ENCODE peak calls at places on chromosomes 2 and 18, in seven cellular contexts. W is HepG2, G is K562, I is H1, C is GM12892, P is GM12878, X is SK-N-SH. J is an unnamed sample.

GRCh38 chr2:85445316-85446295 is 27.1 kb downstream of the SH2D6 start:
- DNase-seq in C (no peak), X (peak; percentile 73), I (no peak), P (no peak), G (no peak), W (no peak), J (no peak)

GRCh38 chr2:150494234-150494913 is 6.9 kb upstream of the RND3 start:
- DNase-seq in X (no peak), I (no peak), G (no peak), C (no peak), W (no peak), P (no peak), J (no peak)

GRCh38 chr2:100647709-100648108 is 84.9 kb downstream of the PDCL3 start:
- DNase-seq in I (no peak), W (no peak), G (peak; percentile 22), C (no peak), P (no peak), X (no peak), J (no peak)

GRCh38 chr2:810397-810796 is 133.2 kb upstream of the TMEM18 start:
- DNase-seq in G (peak; percentile 57), I (no peak), P (no peak), W (no peak), C (no peak), X (no peak), J (no peak)

GRCh38 chr2:44844651-44845270 is 96.7 kb upstream of the SIX3 start:
- DNase-seq in G (no peak), I (no peak), W (no peak), X (no peak), P (no peak), C (no peak), J (no peak)

GRCh38 chr2:54081574-54081973 is 33.8 kb upstream of the ACYP2 start:
- DNase-seq in G (peak; percentile 78), I (no peak), P (peak; percentile 87), C (no peak), W (no peak), X (no peak), J (peak; percentile 28)

GRCh38 chr2:215888680-215889079 is 124.7 kb downstream of the MREG start:
- DNase-seq in P (no peak), W (no peak), G (no peak), I (no peak), C (no peak), X (no peak), J (no peak)

GRCh38 chr2:218435003-218435982 is 16.4 kb downstream of the VIL1 start:
- DNase-seq in X (no peak), W (no peak), P (no peak), G (no peak), I (no peak), C (no peak), J (no peak)

GRCh38 chr2:36698978-36699377 is 2.5 kb downstream of the VIT start:
- DNase-seq in G (no peak), P (no peak), W (no peak), X (no peak), C (no peak), I (no peak), J (no peak)

GRCh38 chr2:179263460-179264237 is 983 bp downstream of the SESTD1 start:
- DNase-seq in W (peak; percentile 72), I (peak; percentile 59), G (peak; percentile 38), C (peak; percentile 27), X (peak; percentile 75), P (no peak), J (no peak)

GRCh38 chr2:53104263-53104662 is 663.3 kb upstream of the CHAC2 start:
- DNase-seq in P (no peak), X (no peak), G (no peak), W (peak; percentile 90), I (no peak), C (no peak), J (no peak)

GRCh38 chr2:172431428-172431827 is 4.0 kb downstream of the ITGA6 start:
- DNase-seq in W (no peak), I (no peak), G (no peak), C (no peak), X (no peak), P (no peak), J (no peak)

GRCh38 chr2:187976667-187977333 is 314.9 kb upstream of the GULP1 start:
- DNase-seq in W (no peak), X (no peak), P (no peak), C (no peak), G (no peak), I (no peak), J (no peak)

GRCh38 chr2:37366773-37367172 is 22.3 kb downstream of the QPCT start:
- DNase-seq in W (no peak), C (no peak), X (no peak), G (no peak), I (peak; percentile 27), P (no peak), J (no peak)

GRCh38 chr2:149597050-149598013 is 9.8 kb upstream of the MMADHC start:
- DNase-seq in P (peak; percentile 57), C (no peak), W (peak; percentile 57), I (no peak), X (peak; percentile 50), G (peak; percentile 70), J (peak; percentile 8)

GRCh38 chr2:172607379-172607928 is 51.6 kb downstream of the PDK1 start:
- DNase-seq in W (no peak), X (no peak), I (no peak), P (no peak), G (no peak), C (no peak), J (no peak)

GRCh38 chr18:35463050-35463449 is 34.7 kb downstream of the INO80C start:
- DNase-seq in I (no peak), G (peak; percentile 45), P (no peak), C (no peak), W (no peak), X (peak; percentile 40), J (no peak)

GRCh38 chr2:83826601-83827000 is 632.5 kb downstream of the SUCLG1 start:
- DNase-seq in P (no peak), G (no peak), W (no peak), C (no peak), X (no peak), I (no peak), J (no peak)

GRCh38 chr2:56127773-56128170 is 56.0 kb upstream of the CCDC85A start:
- DNase-seq in W (no peak), C (no peak), P (no peak), I (no peak), X (no peak), G (no peak), J (no peak)

GRCh38 chr2:37616674-37616999 is 54.8 kb downstream of the CDC42EP3 start:
- DNase-seq in X (no peak), C (no peak), P (no peak), G (peak; percentile 41), W (no peak), I (no peak), J (no peak)

GRCh38 chr2:169073211-169073971 is 4.0 kb downstream of the DHRS9 start:
- DNase-seq in P (no peak), I (no peak), W (no peak), G (no peak), X (no peak), C (no peak), J (no peak)

GRCh38 chr18:6441201-6441600 is 26.5 kb upstream of the L3MBTL4 start:
- DNase-seq in I (no peak), W (no peak), P (no peak), X (no peak), G (no peak), C (no peak), J (no peak)

GRCh38 chr18:39462436-39462835 is 1896.8 kb upstream of the CELF4 start:
- DNase-seq in W (no peak), C (no peak), X (no peak), P (no peak), G (no peak), I (no peak), J (no peak)

GRCh38 chr18:58429442-58429841 is 199.4 kb downstream of the ALPK2 start:
- DNase-seq in P (no peak), X (peak; percentile 26), C (no peak), I (no peak), W (no peak), G (no peak), J (no peak)

GRCh38 chr2:230908094-230908594 is 16.9 kb downstream of the GPR55 start:
- DNase-seq in W (no peak), I (no peak), X (no peak), C (no peak), G (no peak), P (no peak), J (no peak)

GRCh38 chr18:23918395-23919032 is 96.0 kb upstream of the TTC39C start:
- DNase-seq in P (no peak), C (peak; percentile 33), W (peak; percentile 55), I (peak; percentile 90), G (peak; percentile 53), X (peak; percentile 54), J (no peak)
- TF ChIP-seq TAF1 in P (no peak), C (no peak), W (no peak), I (no peak), G (no peak), X (no peak), J (no peak)

DNA sequence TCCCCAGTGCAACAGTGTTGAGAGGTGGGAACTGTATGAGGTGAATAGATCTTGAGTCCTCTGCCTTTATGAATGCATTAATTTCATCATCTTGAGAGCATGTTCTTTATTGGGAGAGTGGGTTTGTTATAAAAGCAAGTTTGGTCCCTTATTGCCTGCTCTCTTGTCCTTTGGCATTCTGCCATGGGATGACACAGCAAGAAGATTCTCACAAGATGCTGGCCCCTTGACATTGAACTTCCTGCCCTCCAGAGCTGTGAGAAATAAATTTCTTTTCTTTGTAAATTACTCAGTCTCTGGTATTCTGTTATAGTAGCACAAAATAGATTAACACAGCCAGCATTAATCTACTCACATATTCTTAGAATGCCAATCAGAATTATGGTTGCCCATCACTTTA is 108.6 kb downstream of the EHBP1 start:
- DNase-seq in X (no peak), C (no peak), W (no peak), P (no peak), G (peak; percentile 12), I (no peak), J (no peak)
- TF ChIP-seq TAF1 in X (no peak), C (no peak), W (no peak), P (no peak), G (no peak), I (no peak), J (no peak)

GRCh38 chr2:105789745-105790466 is 45.2 kb downstream of the NCK2 start:
- DNase-seq in C (peak; percentile 35), X (no peak), G (no peak), P (peak; percentile 74), W (no peak), I (no peak), J (no peak)
- TF ChIP-seq TAF1 in C (no peak), X (no peak), G (no peak), P (no peak), W (no peak), I (no peak), J (no peak)

GRCh38 chr2:220783651-220784050 is 788.5 kb downstream of the EPHA4 start:
- DNase-seq in I (no peak), C (no peak), X (no peak), P (no peak), W (no peak), G (no peak), J (no peak)

GRCh38 chr2:220786216-220786615 is 785.9 kb downstream of the EPHA4 start:
- DNase-seq in G (no peak), W (no peak), P (no peak), X (no peak), C (no peak), I (no peak), J (no peak)

GRCh38 chr2:220789961-220790360 is 782.1 kb downstream of the EPHA4 start:
- DNase-seq in C (no peak), I (no peak), X (no peak), W (no peak), P (no peak), G (no peak), J (no peak)

GRCh38 chr2:220785181-220785580 is 786.9 kb downstream of the EPHA4 start:
- DNase-seq in P (no peak), X (no peak), G (no peak), C (no peak), I (no peak), W (no peak), J (no peak)

GRCh38 chr2:220787251-220787650 is 784.9 kb downstream of the EPHA4 start:
- DNase-seq in G (no peak), X (no peak), P (no peak), I (no peak), W (no peak), C (no peak), J (no peak)
- TF ChIP-seq TAF1 in G (no peak), X (no peak), P (no peak), I (no peak), W (no peak), C (no peak), J (no peak)

J was measured in GM12891.